ENCODE peak calls at places on chromosomes 6 and 20, in seven cellular contexts. One of them, this sample, is unnamed.

GRCh38 chr6:38117281-38117680 is 297.8 kb downstream of the ZFAND3 start:
- DNase-seq in fibroblast of lung: peak; percentile 58
- DNase-seq in GM19239: no peak
- DNase-seq in keratinocyte: no peak
- DNase-seq in stimulated activated CD4-positive, alpha-beta T cell treated with anti-CD3 and anti-CD28 coated beads, Interleukin-4, amount 100 ng/mL, for 48 hours: no peak
- DNase-seq in heart right ventricle: no peak
- DNase-seq in germinal center: no peak
- DNase-seq in this sample: no peak

GRCh38 chr20:62303327-62304226 is 780 bp downstream of the ADRM1 start:
- DNase-seq in fibroblast of lung: peak; percentile 16
- DNase-seq in GM19239: no peak
- DNase-seq in keratinocyte: no peak
- DNase-seq in stimulated activated CD4-positive, alpha-beta T cell treated with anti-CD3 and anti-CD28 coated beads, Interleukin-4, amount 100 ng/mL, for 48 hours: no peak
- DNase-seq in heart right ventricle: no peak
- DNase-seq in germinal center: no peak
- DNase-seq in this sample: no peak

GRCh38 chr6:43306086-43306485 is 2.5 kb downstream of the CRIP3 start:
- DNase-seq in fibroblast of lung: no peak
- DNase-seq in GM19239: no peak
- DNase-seq in keratinocyte: no peak
- DNase-seq in stimulated activated CD4-positive, alpha-beta T cell treated with anti-CD3 and anti-CD28 coated beads, Interleukin-4, amount 100 ng/mL, for 48 hours: no peak
- DNase-seq in heart right ventricle: no peak
- DNase-seq in germinal center: no peak
- DNase-seq in this sample: no peak

GRCh38 chr20:49344975-49345374 is 67.1 kb upstream of the ZNFX1 start:
- DNase-seq in fibroblast of lung: peak; percentile 97
- DNase-seq in GM19239: no peak
- DNase-seq in keratinocyte: peak; percentile 65
- DNase-seq in stimulated activated CD4-positive, alpha-beta T cell treated with anti-CD3 and anti-CD28 coated beads, Interleukin-4, amount 100 ng/mL, for 48 hours: no peak
- DNase-seq in heart right ventricle: peak; percentile 39
- DNase-seq in germinal center: no peak
- DNase-seq in this sample: peak; percentile 70

GRCh38 chr6:71621918-71622519 is 264.3 kb upstream of the RIMS1 start:
- DNase-seq in fibroblast of lung: no peak
- DNase-seq in GM19239: no peak
- DNase-seq in keratinocyte: no peak
- DNase-seq in stimulated activated CD4-positive, alpha-beta T cell treated with anti-CD3 and anti-CD28 coated beads, Interleukin-4, amount 100 ng/mL, for 48 hours: no peak
- DNase-seq in heart right ventricle: no peak
- DNase-seq in germinal center: no peak
- DNase-seq in this sample: no peak

GRCh38 chr20:35698298-35699126 is 640 bp downstream of the NFS1 start:
- DNase-seq in fibroblast of lung: peak; percentile 21
- DNase-seq in GM19239: no peak
- DNase-seq in keratinocyte: no peak
- DNase-seq in stimulated activated CD4-positive, alpha-beta T cell treated with anti-CD3 and anti-CD28 coated beads, Interleukin-4, amount 100 ng/mL, for 48 hours: no peak
- DNase-seq in heart right ventricle: no peak
- DNase-seq in germinal center: peak; percentile 25
- DNase-seq in this sample: no peak

GRCh38 chr6:69953491-69953890 is 87.1 kb downstream of the COL19A1 start:
- DNase-seq in fibroblast of lung: no peak
- DNase-seq in GM19239: no peak
- DNase-seq in keratinocyte: no peak
- DNase-seq in stimulated activated CD4-positive, alpha-beta T cell treated with anti-CD3 and anti-CD28 coated beads, Interleukin-4, amount 100 ng/mL, for 48 hours: no peak
- DNase-seq in heart right ventricle: no peak
- DNase-seq in germinal center: no peak
- DNase-seq in this sample: no peak

GRCh38 chr6:20812776-20813175 is 278.5 kb downstream of the CDKAL1 start:
- DNase-seq in fibroblast of lung: no peak
- DNase-seq in GM19239: no peak
- DNase-seq in keratinocyte: no peak
- DNase-seq in stimulated activated CD4-positive, alpha-beta T cell treated with anti-CD3 and anti-CD28 coated beads, Interleukin-4, amount 100 ng/mL, for 48 hours: no peak
- DNase-seq in heart right ventricle: no peak
- DNase-seq in germinal center: no peak
- DNase-seq in this sample: no peak

GRCh38 chr6:13762648-13763441 is 51.2 kb upstream of the RANBP9 start:
- DNase-seq in fibroblast of lung: peak; percentile 94
- DNase-seq in GM19239: no peak
- DNase-seq in keratinocyte: peak; percentile 36
- DNase-seq in stimulated activated CD4-positive, alpha-beta T cell treated with anti-CD3 and anti-CD28 coated beads, Interleukin-4, amount 100 ng/mL, for 48 hours: peak; percentile 14
- DNase-seq in heart right ventricle: no peak
- DNase-seq in germinal center: peak; percentile 41
- DNase-seq in this sample: peak; percentile 96

GRCh38 chr6:137829641-137830083 is 37.4 kb upstream of the TNFAIP3 start:
- DNase-seq in fibroblast of lung: peak; percentile 72
- DNase-seq in GM19239: no peak
- DNase-seq in keratinocyte: no peak
- DNase-seq in stimulated activated CD4-positive, alpha-beta T cell treated with anti-CD3 and anti-CD28 coated beads, Interleukin-4, amount 100 ng/mL, for 48 hours: no peak
- DNase-seq in heart right ventricle: no peak
- DNase-seq in germinal center: no peak
- DNase-seq in this sample: peak; percentile 78

GRCh38 chr6:30465582-30466306 is 23.6 kb upstream of the HLA-E start:
- DNase-seq in fibroblast of lung: no peak
- DNase-seq in GM19239: no peak
- DNase-seq in keratinocyte: no peak
- DNase-seq in stimulated activated CD4-positive, alpha-beta T cell treated with anti-CD3 and anti-CD28 coated beads, Interleukin-4, amount 100 ng/mL, for 48 hours: no peak
- DNase-seq in heart right ventricle: no peak
- DNase-seq in germinal center: no peak
- DNase-seq in this sample: no peak

GRCh38 chr20:34582911-34583310 is 24.4 kb downstream of the MAP1LC3A start:
- DNase-seq in fibroblast of lung: peak; percentile 41
- DNase-seq in GM19239: no peak
- DNase-seq in keratinocyte: no peak
- DNase-seq in stimulated activated CD4-positive, alpha-beta T cell treated with anti-CD3 and anti-CD28 coated beads, Interleukin-4, amount 100 ng/mL, for 48 hours: no peak
- DNase-seq in heart right ventricle: no peak
- DNase-seq in germinal center: no peak
- DNase-seq in this sample: no peak

GRCh38 chr20:57999465-58000111 is 228.9 kb downstream of the ANKRD60 start:
- DNase-seq in fibroblast of lung: no peak
- DNase-seq in GM19239: no peak
- DNase-seq in keratinocyte: no peak
- DNase-seq in stimulated activated CD4-positive, alpha-beta T cell treated with anti-CD3 and anti-CD28 coated beads, Interleukin-4, amount 100 ng/mL, for 48 hours: no peak
- DNase-seq in heart right ventricle: no peak
- DNase-seq in germinal center: peak; percentile 17
- DNase-seq in this sample: no peak

GRCh38 chr6:15533379-15534044 is 129.3 kb downstream of the DTNBP1 start:
- DNase-seq in fibroblast of lung: peak; percentile 14
- DNase-seq in GM19239: no peak
- DNase-seq in keratinocyte: no peak
- DNase-seq in stimulated activated CD4-positive, alpha-beta T cell treated with anti-CD3 and anti-CD28 coated beads, Interleukin-4, amount 100 ng/mL, for 48 hours: no peak
- DNase-seq in heart right ventricle: no peak
- DNase-seq in germinal center: no peak
- DNase-seq in this sample: no peak

GRCh38 chr20:49811825-49812462 is 684 bp upstream of the SLC9A8 start:
- DNase-seq in fibroblast of lung: peak; percentile 64
- DNase-seq in GM19239: no peak
- DNase-seq in keratinocyte: no peak
- DNase-seq in stimulated activated CD4-positive, alpha-beta T cell treated with anti-CD3 and anti-CD28 coated beads, Interleukin-4, amount 100 ng/mL, for 48 hours: no peak
- DNase-seq in heart right ventricle: no peak
- DNase-seq in germinal center: no peak
- DNase-seq in this sample: no peak

GRCh38 chr6:30493643-30494250 is 4.4 kb downstream of the HLA-E start:
- DNase-seq in fibroblast of lung: no peak
- DNase-seq in GM19239: no peak
- DNase-seq in keratinocyte: no peak
- DNase-seq in stimulated activated CD4-positive, alpha-beta T cell treated with anti-CD3 and anti-CD28 coated beads, Interleukin-4, amount 100 ng/mL, for 48 hours: no peak
- DNase-seq in heart right ventricle: no peak
- DNase-seq in germinal center: no peak
- DNase-seq in this sample: no peak

GRCh38 chr20:13021205-13021970 is 12.6 kb downstream of the SPTLC3 start:
- DNase-seq in fibroblast of lung: no peak
- DNase-seq in GM19239: no peak
- DNase-seq in keratinocyte: no peak
- DNase-seq in stimulated activated CD4-positive, alpha-beta T cell treated with anti-CD3 and anti-CD28 coated beads, Interleukin-4, amount 100 ng/mL, for 48 hours: no peak
- DNase-seq in heart right ventricle: no peak
- DNase-seq in germinal center: no peak
- DNase-seq in this sample: no peak

GRCh38 chr6:142014515-142014914 is 118.2 kb upstream of the GJE1 start:
- DNase-seq in fibroblast of lung: peak; percentile 95
- DNase-seq in GM19239: no peak
- DNase-seq in keratinocyte: peak; percentile 58
- DNase-seq in stimulated activated CD4-positive, alpha-beta T cell treated with anti-CD3 and anti-CD28 coated beads, Interleukin-4, amount 100 ng/mL, for 48 hours: no peak
- DNase-seq in heart right ventricle: no peak
- DNase-seq in germinal center: no peak
- DNase-seq in this sample: peak; percentile 75

GRCh38 chr6:16413399-16413798 is 175.0 kb downstream of the GMPR start:
- DNase-seq in fibroblast of lung: no peak
- DNase-seq in GM19239: no peak
- DNase-seq in keratinocyte: no peak
- DNase-seq in stimulated activated CD4-positive, alpha-beta T cell treated with anti-CD3 and anti-CD28 coated beads, Interleukin-4, amount 100 ng/mL, for 48 hours: no peak
- DNase-seq in heart right ventricle: no peak
- DNase-seq in germinal center: no peak
- DNase-seq in this sample: no peak

GRCh38 chr6:148287979-148288378 is 54.7 kb upstream of the SASH1 start:
- DNase-seq in fibroblast of lung: no peak
- DNase-seq in GM19239: no peak
- DNase-seq in keratinocyte: no peak
- DNase-seq in stimulated activated CD4-positive, alpha-beta T cell treated with anti-CD3 and anti-CD28 coated beads, Interleukin-4, amount 100 ng/mL, for 48 hours: no peak
- DNase-seq in heart right ventricle: no peak
- DNase-seq in germinal center: no peak
- DNase-seq in this sample: no peak

GRCh38 chr20:37344506-37345338 is 1.2 kb upstream of the SRC start:
- DNase-seq in fibroblast of lung: no peak
- DNase-seq in GM19239: no peak
- DNase-seq in keratinocyte: no peak
- DNase-seq in stimulated activated CD4-positive, alpha-beta T cell treated with anti-CD3 and anti-CD28 coated beads, Interleukin-4, amount 100 ng/mL, for 48 hours: no peak
- DNase-seq in heart right ventricle: no peak
- DNase-seq in germinal center: no peak
- DNase-seq in this sample: no peak

GRCh38 chr6:50362706-50363105 is 313.0 kb upstream of the DEFB112 start:
- DNase-seq in fibroblast of lung: no peak
- DNase-seq in GM19239: no peak
- DNase-seq in keratinocyte: no peak
- DNase-seq in stimulated activated CD4-positive, alpha-beta T cell treated with anti-CD3 and anti-CD28 coated beads, Interleukin-4, amount 100 ng/mL, for 48 hours: no peak
- DNase-seq in heart right ventricle: no peak
- DNase-seq in germinal center: no peak
- DNase-seq in this sample: no peak

GRCh38 chr6:7247828-7248227 is 65.2 kb downstream of the SSR1 start:
- DNase-seq in fibroblast of lung: no peak
- DNase-seq in GM19239: no peak
- DNase-seq in keratinocyte: no peak
- DNase-seq in stimulated activated CD4-positive, alpha-beta T cell treated with anti-CD3 and anti-CD28 coated beads, Interleukin-4, amount 100 ng/mL, for 48 hours: no peak
- DNase-seq in heart right ventricle: no peak
- DNase-seq in germinal center: no peak
- DNase-seq in this sample: no peak

GRCh38 chr20:44157061-44157460 is 29.9 kb downstream of the JPH2 start:
- DNase-seq in fibroblast of lung: no peak
- DNase-seq in GM19239: no peak
- DNase-seq in keratinocyte: no peak
- DNase-seq in stimulated activated CD4-positive, alpha-beta T cell treated with anti-CD3 and anti-CD28 coated beads, Interleukin-4, amount 100 ng/mL, for 48 hours: no peak
- DNase-seq in heart right ventricle: no peak
- DNase-seq in germinal center: no peak
- DNase-seq in this sample: no peak

GRCh38 chr20:760751-761417 is 7.4 kb downstream of the SLC52A3 start:
- DNase-seq in fibroblast of lung: peak; percentile 2
- DNase-seq in GM19239: peak; percentile 60
- DNase-seq in keratinocyte: no peak
- DNase-seq in stimulated activated CD4-positive, alpha-beta T cell treated with anti-CD3 and anti-CD28 coated beads, Interleukin-4, amount 100 ng/mL, for 48 hours: peak; percentile 48
- DNase-seq in heart right ventricle: peak; percentile 21
- DNase-seq in germinal center: peak; percentile 66
- DNase-seq in this sample: no peak

GRCh38 chr6:30835576-30835975 is 48.7 kb upstream of the DDR1 start:
- DNase-seq in fibroblast of lung: no peak
- DNase-seq in GM19239: no peak
- DNase-seq in keratinocyte: no peak
- DNase-seq in stimulated activated CD4-positive, alpha-beta T cell treated with anti-CD3 and anti-CD28 coated beads, Interleukin-4, amount 100 ng/mL, for 48 hours: no peak
- DNase-seq in heart right ventricle: no peak
- DNase-seq in germinal center: no peak
- DNase-seq in this sample: no peak

GRCh38 chr6:108609276-108609769 is 48.6 kb downstream of the FOXO3 start:
- DNase-seq in fibroblast of lung: peak; percentile 94
- DNase-seq in GM19239: no peak
- DNase-seq in keratinocyte: no peak
- DNase-seq in stimulated activated CD4-positive, alpha-beta T cell treated with anti-CD3 and anti-CD28 coated beads, Interleukin-4, amount 100 ng/mL, for 48 hours: no peak
- DNase-seq in heart right ventricle: no peak
- DNase-seq in germinal center: no peak
- DNase-seq in this sample: no peak

GRCh38 chr6:105136433-105137350 is 43.1 kb downstream of the POPDC3 start:
- DNase-seq in fibroblast of lung: peak; percentile 64
- DNase-seq in GM19239: peak; percentile 62
- DNase-seq in keratinocyte: no peak
- DNase-seq in stimulated activated CD4-positive, alpha-beta T cell treated with anti-CD3 and anti-CD28 coated beads, Interleukin-4, amount 100 ng/mL, for 48 hours: no peak
- DNase-seq in heart right ventricle: peak; percentile 77
- DNase-seq in germinal center: peak; percentile 77
- DNase-seq in this sample: no peak

GRCh38 chr6:8170245-8170644 is 67.9 kb upstream of the EEF1E1 start:
- DNase-seq in fibroblast of lung: no peak
- DNase-seq in GM19239: no peak
- DNase-seq in keratinocyte: no peak
- DNase-seq in stimulated activated CD4-positive, alpha-beta T cell treated with anti-CD3 and anti-CD28 coated beads, Interleukin-4, amount 100 ng/mL, for 48 hours: no peak
- DNase-seq in heart right ventricle: no peak
- DNase-seq in germinal center: no peak
- DNase-seq in this sample: no peak

GRCh38 chr20:18156045-18156444 is 18.4 kb downstream of the KAT14 start:
- DNase-seq in fibroblast of lung: no peak
- DNase-seq in GM19239: no peak
- DNase-seq in keratinocyte: no peak
- DNase-seq in stimulated activated CD4-positive, alpha-beta T cell treated with anti-CD3 and anti-CD28 coated beads, Interleukin-4, amount 100 ng/mL, for 48 hours: no peak
- DNase-seq in heart right ventricle: no peak
- DNase-seq in germinal center: no peak
- DNase-seq in this sample: no peak

GRCh38 chr20:3431109-3431508 is 23.6 kb upstream of the DNAAF9 start:
- DNase-seq in fibroblast of lung: peak; percentile 90
- DNase-seq in GM19239: no peak
- DNase-seq in keratinocyte: no peak
- DNase-seq in stimulated activated CD4-positive, alpha-beta T cell treated with anti-CD3 and anti-CD28 coated beads, Interleukin-4, amount 100 ng/mL, for 48 hours: no peak
- DNase-seq in heart right ventricle: no peak
- DNase-seq in germinal center: no peak
- DNase-seq in this sample: no peak

This sample was measured in skeletal muscle cell.